ENCODE peak calls at places on chromosome 1, in seven cellular contexts. One of them, this sample, is unnamed.

GRCh38 chr1:57319165-57319564 is 104.7 kb downstream of the DAB1 start:
- DNase-seq in heart left ventricle: no peak
- DNase-seq in AG10803: peak; percentile 8
- DNase-seq in AG08396: peak; percentile 15
- DNase-seq in HFF-Myc: peak; percentile 51
- DNase-seq in GM10248: no peak
- DNase-seq in activated naive CD4-positive, alpha-beta T cell treated with anti-CD3 and anti-CD28 coated beads, Interleukin-2, amount 10 ng/mL, durations not matched to agents 7 days and 5 days: no peak
- DNase-seq in this sample: no peak

GRCh38 chr1:185608166-185608565 is 126.0 kb upstream of the HMCN1 start:
- DNase-seq in AG10803: peak; percentile 17
- DNase-seq in activated naive CD4-positive, alpha-beta T cell treated with anti-CD3 and anti-CD28 coated beads, Interleukin-2, amount 10 ng/mL, durations not matched to agents 7 days and 5 days: no peak
- DNase-seq in HFF-Myc: no peak
- DNase-seq in AG08396: no peak
- DNase-seq in GM10248: no peak
- DNase-seq in heart left ventricle: no peak
- DNase-seq in this sample: no peak

GRCh38 chr1:241722984-241723383 is 70.9 kb downstream of the WDR64 start:
- DNase-seq in heart left ventricle: no peak
- DNase-seq in AG08396: no peak
- DNase-seq in HFF-Myc: no peak
- DNase-seq in GM10248: no peak
- DNase-seq in activated naive CD4-positive, alpha-beta T cell treated with anti-CD3 and anti-CD28 coated beads, Interleukin-2, amount 10 ng/mL, durations not matched to agents 7 days and 5 days: no peak
- DNase-seq in AG10803: no peak
- DNase-seq in this sample: no peak

GRCh38 chr1:36397083-36397377 is 678 bp downstream of the LSM10 start:
- DNase-seq in GM10248: no peak
- DNase-seq in HFF-Myc: no peak
- DNase-seq in heart left ventricle: no peak
- DNase-seq in AG08396: no peak
- DNase-seq in AG10803: no peak
- DNase-seq in activated naive CD4-positive, alpha-beta T cell treated with anti-CD3 and anti-CD28 coated beads, Interleukin-2, amount 10 ng/mL, durations not matched to agents 7 days and 5 days: peak; percentile 56
- DNase-seq in this sample: no peak

GRCh38 chr1:155794605-155795265 is 62.3 kb downstream of the GON4L start:
- DNase-seq in AG08396: peak; percentile 48
- DNase-seq in heart left ventricle: no peak
- DNase-seq in activated naive CD4-positive, alpha-beta T cell treated with anti-CD3 and anti-CD28 coated beads, Interleukin-2, amount 10 ng/mL, durations not matched to agents 7 days and 5 days: no peak
- DNase-seq in AG10803: no peak
- DNase-seq in GM10248: no peak
- DNase-seq in HFF-Myc: no peak
- DNase-seq in this sample: no peak

GRCh38 chr1:190178827-190179226 is 298.8 kb downstream of the BRINP3 start:
- DNase-seq in heart left ventricle: no peak
- DNase-seq in HFF-Myc: no peak
- DNase-seq in GM10248: no peak
- DNase-seq in activated naive CD4-positive, alpha-beta T cell treated with anti-CD3 and anti-CD28 coated beads, Interleukin-2, amount 10 ng/mL, durations not matched to agents 7 days and 5 days: no peak
- DNase-seq in AG10803: no peak
- DNase-seq in AG08396: no peak
- DNase-seq in this sample: no peak

GRCh38 chr1:150613061-150613920 is 16.1 kb downstream of the ENSA start:
- DNase-seq in AG08396: no peak
- DNase-seq in AG10803: peak; percentile 70
- DNase-seq in heart left ventricle: no peak
- DNase-seq in GM10248: peak; percentile 64
- DNase-seq in activated naive CD4-positive, alpha-beta T cell treated with anti-CD3 and anti-CD28 coated beads, Interleukin-2, amount 10 ng/mL, durations not matched to agents 7 days and 5 days: peak; percentile 49
- DNase-seq in HFF-Myc: peak; percentile 90
- DNase-seq in this sample: peak; percentile 94

GRCh38 chr1:32470991-32471694 is 6.3 kb downstream of the ZBTB8B start:
- DNase-seq in heart left ventricle: no peak
- DNase-seq in AG08396: peak; percentile 41
- DNase-seq in GM10248: peak; percentile 41
- DNase-seq in HFF-Myc: no peak
- DNase-seq in activated naive CD4-positive, alpha-beta T cell treated with anti-CD3 and anti-CD28 coated beads, Interleukin-2, amount 10 ng/mL, durations not matched to agents 7 days and 5 days: no peak
- DNase-seq in AG10803: no peak
- DNase-seq in this sample: no peak

GRCh38 chr1:60394436-60394835 is 320.9 kb upstream of the C1orf87 start:
- DNase-seq in AG10803: peak; percentile 33
- DNase-seq in GM10248: no peak
- DNase-seq in activated naive CD4-positive, alpha-beta T cell treated with anti-CD3 and anti-CD28 coated beads, Interleukin-2, amount 10 ng/mL, durations not matched to agents 7 days and 5 days: no peak
- DNase-seq in heart left ventricle: no peak
- DNase-seq in AG08396: no peak
- DNase-seq in HFF-Myc: no peak
- DNase-seq in this sample: no peak